ENCODE peak calls at places on chromosome 20, in seven cellular contexts. F is lower lobe of right lung; Q is dorsolateral prefrontal cortex; B is CD8-positive, alpha-beta memory T cell; V is neural progenitor cell; S is CD4-positive, CD25-positive, alpha-beta regulatory T cell; K is heart left ventricle. G is an unnamed sample.

GRCh38 chr20:8870652-8871051 is 198.2 kb upstream of the PLCB4 start:
- DNase-seq in V (no peak), S (no peak), Q (no peak), K (no peak), B (no peak), F (no peak), G (no peak)

GRCh38 chr20:43040427-43040826 is 149.3 kb downstream of the PTPRT start:
- DNase-seq in B (no peak), K (no peak), Q (no peak), V (peak; percentile 85), S (no peak), F (no peak), G (no peak)

GRCh38 chr20:5757949-5758348 is 7.7 kb downstream of the SHLD1 start:
- DNase-seq in S (no peak), K (no peak), F (no peak), V (no peak), B (no peak), Q (no peak), G (no peak)

GRCh38 chr20:32125511-32125910 is 16.0 kb downstream of the TM9SF4 start:
- DNase-seq in B (no peak), V (no peak), F (no peak), K (no peak), S (no peak), Q (no peak), G (no peak)

GRCh38 chr20:18702736-18703135 is 110.8 kb upstream of the SCP2D1 start:
- DNase-seq in F (no peak), B (no peak), Q (no peak), S (no peak), K (peak; percentile 29), V (no peak), G (no peak)

GRCh38 chr20:47237715-47238114 is 118.8 kb downstream of the ZMYND8 start:
- DNase-seq in F (no peak), B (no peak), Q (no peak), V (no peak), S (no peak), K (no peak), G (no peak)

GRCh38 chr20:58251979-58252591 is 23.6 kb upstream of the ANKRD60 start:
- DNase-seq in V (no peak), K (no peak), B (no peak), S (no peak), Q (no peak), F (no peak), G (peak; percentile 74)

GRCh38 chr20:25090492-25091429 is 8.8 kb upstream of the VSX1 start:
- DNase-seq in B (peak; percentile 80), Q (no peak), S (peak; percentile 77), V (no peak), F (no peak), K (no peak), G (no peak)

GRCh38 chr20:47503685-47504084 is 2.0 kb downstream of the NCOA3 start:
- DNase-seq in Q (no peak), S (no peak), V (no peak), B (no peak), F (no peak), K (no peak), G (no peak)

GRCh38 chr20:8082025-8082424 is 50.0 kb upstream of the PLCB1 start:
- DNase-seq in Q (no peak), B (no peak), K (no peak), V (peak; percentile 11), S (no peak), F (no peak), G (no peak)

GRCh38 chr20:54849741-54850140 is 374.3 kb downstream of the DOK5 start:
- DNase-seq in F (no peak), S (no peak), Q (no peak), B (no peak), V (no peak), K (no peak), G (no peak)

GRCh38 chr20:13868331-13868730 is 83.5 kb downstream of the NDUFAF5 start:
- DNase-seq in K (no peak), F (no peak), V (no peak), S (no peak), Q (no peak), B (no peak), G (no peak)

GRCh38 chr20:41436679-41437078 is 70.1 kb upstream of the EMILIN3 start:
- DNase-seq in K (no peak), Q (no peak), V (no peak), F (no peak), B (no peak), S (no peak), G (peak; percentile 6)

GRCh38 chr20:14127831-14128230 is 132.5 kb downstream of the MACROD2 start:
- DNase-seq in V (no peak), F (no peak), B (no peak), S (no peak), K (no peak), Q (no peak), G (no peak)

GRCh38 chr20:14401479-14402138 is 64.2 kb upstream of the FLRT3 start:
- DNase-seq in B (no peak), K (no peak), V (peak; percentile 51), Q (no peak), S (no peak), F (no peak), G (no peak)

GRCh38 chr20:37534401-37535157 is 6.9 kb upstream of the BLCAP start:
- DNase-seq in Q (no peak), S (peak; percentile 70), B (peak; percentile 58), V (peak; percentile 86), K (peak; percentile 43), F (no peak), G (no peak)

GRCh38 chr20:58699246-58700107 is 6.9 kb downstream of the NPEPL1 start:
- DNase-seq in K (no peak), Q (no peak), F (no peak), S (no peak), V (no peak), B (no peak), G (no peak)

GRCh38 chr20:46894579-46894958 is at the start of gene EYA2:
- DNase-seq in S (no peak), K (no peak), B (no peak), V (peak; percentile 70), Q (no peak), F (no peak), G (no peak)

GRCh38 chr20:23231561-23232218 is 118.9 kb upstream of the NXT1 start:
- DNase-seq in K (no peak), B (no peak), F (no peak), Q (no peak), V (no peak), S (no peak), G (no peak)

DNA sequence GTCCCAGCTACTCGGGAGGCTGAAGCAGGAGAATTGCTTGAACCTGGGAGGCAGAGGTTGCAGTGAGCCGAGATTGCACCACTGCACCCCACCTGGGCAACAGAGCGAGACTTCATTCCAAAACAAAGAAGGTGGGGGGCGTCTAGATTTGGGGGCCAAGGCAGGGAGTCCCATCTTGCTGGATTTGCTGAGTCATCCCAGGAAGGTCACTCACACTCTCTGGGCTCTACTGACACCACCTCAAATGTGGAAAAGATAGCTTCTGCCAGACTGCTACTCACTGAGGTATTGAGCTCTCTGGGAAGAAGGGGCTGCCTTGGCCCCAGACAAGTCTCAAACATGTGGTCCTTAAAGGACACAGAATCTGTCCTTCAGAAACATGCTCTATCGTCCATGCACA is 74.3 kb downstream of the RIPOR3 start:
- DNase-seq in F (no peak), V (no peak), Q (no peak), S (no peak), K (no peak), B (no peak), G (no peak)
- H3K27me3 ChIP-seq in F (no peaks in the 10 kb centered on the region), V (no peaks in the 10 kb centered on the region), Q (no peaks in the 10 kb centered on the region), S (no peaks in the 10 kb centered on the region), K (no peaks in the 10 kb centered on the region), B (no peaks in the 10 kb centered on the region), G (no peaks in the 10 kb centered on the region)

DNA sequence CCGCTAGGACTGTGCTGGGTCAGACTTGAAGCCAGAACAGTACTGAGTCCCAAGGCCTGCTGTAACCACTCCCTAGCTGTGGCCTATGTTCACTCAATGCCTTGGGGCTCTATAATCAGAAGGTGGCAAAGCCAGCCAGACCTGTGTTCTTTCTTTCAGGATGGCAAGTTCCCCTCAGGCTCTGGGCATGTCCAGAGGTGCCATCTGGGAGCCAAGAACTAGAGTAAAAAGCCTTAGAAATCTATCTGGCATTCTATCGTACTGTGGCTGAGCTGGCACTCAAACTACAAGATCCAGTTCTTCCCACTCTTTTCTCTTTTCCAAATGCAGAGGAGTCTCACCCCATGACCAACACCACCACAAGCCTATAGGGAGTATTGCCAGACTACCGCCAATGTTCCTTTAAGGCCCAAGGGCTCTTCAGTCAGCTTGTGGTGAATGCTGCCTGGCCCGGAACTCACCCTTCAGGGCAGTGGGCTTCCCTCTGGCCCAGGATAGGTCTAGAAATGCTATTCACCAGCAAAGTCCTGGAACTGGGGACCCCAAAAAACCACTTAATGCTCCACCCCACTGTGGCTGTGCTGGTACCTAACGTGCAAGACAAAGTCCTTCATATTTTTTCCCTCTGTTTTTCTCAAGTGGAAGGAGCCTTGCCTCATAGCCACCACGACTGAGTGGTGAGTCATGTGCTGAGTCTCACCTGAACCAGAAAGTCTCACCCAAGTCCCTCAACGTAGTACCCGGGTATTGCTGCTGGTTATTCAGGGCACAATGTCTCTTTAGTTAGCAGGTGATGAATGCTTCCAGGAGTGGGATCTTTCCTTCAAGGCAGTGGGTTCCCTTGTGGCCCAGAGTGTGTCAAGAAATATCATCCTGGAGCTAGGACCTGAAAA is 8.6 kb upstream of the SIRPB2 start:
- DNase-seq in Q (no peak), S (no peak), B (no peak), K (no peak), F (no peak), V (no peak), G (no peak)
- H3K27ac ChIP-seq in Q (no peak overlapping the region), S (no peak overlapping the region), B (no peak overlapping the region), K (no peak overlapping the region), F (no peak overlapping the region), V (no peak overlapping the region), G (no peak overlapping the region)

GRCh38 chr20:63359164-63359934 is 1.8 kb downstream of the CHRNA4 start:
- DNase-seq in F (no peak), B (no peak), V (no peak), S (no peak), K (no peak), Q (no peak), G (no peak)
- H3K4me3 ChIP-seq in F (no peak overlapping the region), B (no peak overlapping the region), V (no peak overlapping the region), S (no peak overlapping the region), K (no peak overlapping the region), Q (no peak overlapping the region), G (no peak overlapping the region)

DNA sequence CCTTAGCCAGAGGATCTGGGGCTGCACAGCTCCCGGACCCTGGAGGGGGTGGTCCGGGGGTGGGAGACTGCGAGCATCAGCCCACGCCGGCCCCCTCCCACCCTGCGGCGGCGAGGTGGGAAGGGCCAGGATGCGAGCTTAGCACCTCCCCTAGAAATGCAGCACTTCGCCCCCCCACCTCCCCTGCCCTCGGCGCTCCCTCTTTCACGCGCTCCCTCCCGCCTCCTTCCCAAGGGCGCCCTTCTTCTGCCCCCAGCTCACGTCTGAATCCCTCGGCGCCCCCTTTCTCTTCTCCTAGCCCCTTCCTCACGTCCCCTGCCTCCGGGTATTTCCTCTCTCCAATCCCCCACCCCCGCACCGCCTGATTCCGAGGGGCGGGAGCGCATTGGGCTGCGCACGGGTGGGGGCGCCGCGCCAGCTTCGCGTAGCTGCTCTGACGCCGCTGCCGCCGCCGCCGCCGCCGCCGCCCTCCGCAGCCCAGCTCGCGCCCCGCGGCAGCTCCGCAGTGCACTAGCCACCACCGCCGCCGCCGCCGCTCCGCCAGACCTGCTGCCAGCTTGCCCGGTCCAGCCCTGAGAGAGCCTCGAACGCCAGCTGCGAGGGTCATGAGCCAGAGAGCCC is at the start of gene SLC32A1:
- DNase-seq in K (no peak), S (no peak), Q (no peak), B (no peak), V (peak; percentile 71), F (no peak), G (no peak)
- H3K27me3 ChIP-seq in K (peaks cover 70% of the 10 kb centered on the region), S (peaks cover 38% of the 10 kb centered on the region), Q (peaks cover 90% of the 10 kb centered on the region), B (peaks cover 83% of the 10 kb centered on the region), V (peaks cover 100% of the 10 kb centered on the region), F (peaks cover 93% of the 10 kb centered on the region), G (peaks cover 84% of the 10 kb centered on the region)

GRCh38 chr20:10509411-10509810 is 74.3 kb downstream of the SLX4IP start:
- DNase-seq in V (no peak), Q (no peak), K (no peak), F (no peak), S (no peak), B (no peak), G (no peak)
- H3K27ac ChIP-seq in V (no peak overlapping the region), Q (no peak overlapping the region), K (peak overlapping the region; percentile 9), F (peak overlapping the region; percentile 49), S (no peak overlapping the region), B (no peak overlapping the region), G (no peak overlapping the region)

G was measured in AG04450.